ENCODE peak calls at places on chromosome 14, in four cellular contexts. E, Q, H and Z are unnamed samples.

GRCh38 chr14:106556665-106557289 is 1030.4 kb downstream of the TMEM121 start:
- DNase-seq in H (no peak), E (peak; percentile 70), Q (no peak), Z (no peak)

GRCh38 chr14:85279407-85279806 is 250.5 kb upstream of the FLRT2 start:
- DNase-seq in E (no peak), H (no peak), Q (no peak), Z (no peak)

GRCh38 chr14:36319899-36320209 is 583 bp downstream of the MBIP start:
- DNase-seq in H (no peak), Q (no peak), E (no peak), Z (no peak)

GRCh38 chr14:91244501-91244901 is at the start of gene GPR68:
- DNase-seq in E (no peak), Q (no peak), H (peak; percentile 88), Z (no peak)

GRCh38 chr14:79293482-79293881 is 917.8 kb downstream of the DIO2 start:
- DNase-seq in E (no peak), H (no peak), Q (no peak), Z (no peak)

GRCh38 chr14:38490273-38490672 is 234.4 kb upstream of the CLEC14A start:
- DNase-seq in Q (no peak), H (no peak), E (no peak), Z (no peak)

GRCh38 chr14:38502241-38502640 is 246.3 kb upstream of the CLEC14A start:
- DNase-seq in Q (no peak), E (no peak), H (no peak), Z (no peak)

GRCh38 chr14:55440385-55440784 is at the start of gene TBPL2:
- DNase-seq in H (no peak), E (no peak), Q (no peak), Z (no peak)

GRCh38 chr14:22471545-22472121 is 117.4 kb downstream of the DAD1 start:
- DNase-seq in Q (peak; percentile 28), H (no peak), E (peak; percentile 47), Z (peak; percentile 24)

GRCh38 chr14:93115920-93116675 is at the start of gene ITPK1:
- DNase-seq in E (peak; percentile 57), H (peak; percentile 90), Q (peak; percentile 11), Z (peak; percentile 42)

GRCh38 chr14:99511421-99512109 is 30.4 kb downstream of the CCNK start:
- DNase-seq in Q (no peak), H (peak; percentile 52), E (no peak), Z (peak; percentile 66)

GRCh38 chr14:65720171-65720570 is 307.6 kb downstream of the FUT8 start:
- DNase-seq in H (no peak), Q (no peak), E (no peak), Z (no peak)

GRCh38 chr14:53156238-53156637 is 3.1 kb upstream of the DDHD1 start:
- DNase-seq in E (no peak), Q (no peak), H (no peak), Z (no peak)

GRCh38 chr14:100730530-100730929 is 3.8 kb downstream of the DLK1 start:
- DNase-seq in H (no peak), E (no peak), Q (no peak), Z (peak; percentile 21)

GRCh38 chr14:24353551-24354529 is 14.0 kb upstream of the RIPK3 start:
- DNase-seq in E (no peak), H (peak; percentile 43), Q (peak; percentile 80), Z (no peak)

GRCh38 chr14:34003691-34004090 is 52.8 kb upstream of the EGLN3 start:
- DNase-seq in Q (no peak), E (no peak), H (peak; percentile 21), Z (no peak)

GRCh38 chr14:44613061-44613712 is 106.1 kb upstream of the FSCB start:
- DNase-seq in E (no peak), H (no peak), Q (no peak), Z (no peak)

GRCh38 chr14:69268763-69269162 is 8.8 kb downstream of the GALNT16 start:
- DNase-seq in H (peak; percentile 64), E (no peak), Q (peak; percentile 76), Z (no peak)

GRCh38 chr14:32694795-32695449 is 243.8 kb upstream of the NPAS3 start:
- DNase-seq in Q (no peak), E (no peak), H (no peak), Z (no peak)

GRCh38 chr14:104035300-104035699 is 50.2 kb upstream of the ASPG start:
- DNase-seq in Q (no peak), E (no peak), H (no peak), Z (no peak)

GRCh38 chr14:23559010-23559920 is 3.2 kb downstream of the THTPA start:
- DNase-seq in H (peak; percentile 76), Q (peak; percentile 26), E (peak; percentile 64), Z (peak; percentile 63)

GRCh38 chr14:74563621-74564159 is 48.3 kb downstream of the LTBP2 start:
- DNase-seq in Q (no peak), E (no peak), H (no peak), Z (no peak)